ENCODE peak calls at places on chromosomes 11 and 22, in seven cellular contexts. K is choroid plexus epithelial cell, X is progenitor cell of endocrine pancreas, Z is nephron progenitor cell, F is AG09319, Y is Calu3, N is left ventricle myocardium inferior. V is an unnamed sample.
A peak's percentile ranks its signal among the peaks of the same experiment; 100 is the strongest.

GRCh38 chr22:40183029-40183581 is 5.4 kb downstream of the TNRC6B start:
- DNase-seq in K (peak; percentile 93), X (no peak), Z (no peak), F (no peak), Y (no peak), N (no peak), V (no peak)

GRCh38 chr11:82494988-82495432 is 238.7 kb downstream of the FAM181B start:
- DNase-seq in K (no peak), X (no peak), Z (peak; percentile 9), F (no peak), Y (no peak), N (no peak), V (no peak)

GRCh38 chr11:27720277-27720830 is 20.1 kb upstream of the BDNF start:
- DNase-seq in K (peak; percentile 69), X (peak; percentile 74), Z (peak; percentile 90), F (no peak), Y (peak; percentile 67), N (no peak), V (no peak)

GRCh38 chr22:38843201-38843715 is 570 bp downstream of the NPTXR start:
- DNase-seq in K (peak; percentile 79), X (peak; percentile 48), Z (peak; percentile 76), F (no peak), Y (peak; percentile 70), N (peak; percentile 41), V (no peak)

GRCh38 chr22:30933457-30933856 is 35.1 kb downstream of the MORC2 start:
- DNase-seq in K (no peak), X (no peak), Z (no peak), F (no peak), Y (no peak), N (no peak), V (no peak)

GRCh38 chr11:46055371-46055770 is 65.9 kb downstream of the PHF21A start:
- DNase-seq in K (peak; percentile 58), X (no peak), Z (no peak), F (peak; percentile 16), Y (no peak), N (no peak), V (no peak)

GRCh38 chr11:133995066-133995465 is 38.3 kb upstream of the IGSF9B start:
- DNase-seq in K (no peak), X (no peak), Z (no peak), F (no peak), Y (no peak), N (no peak), V (no peak)

GRCh38 chr11:36746886-36747710 is 149.1 kb upstream of the RAG2 start:
- DNase-seq in K (peak; percentile 98), X (peak; percentile 87), Z (peak; percentile 93), F (peak; percentile 82), Y (peak; percentile 91), N (peak; percentile 83), V (no peak)

GRCh38 chr11:130427581-130428211 is 713 bp downstream of the ADAMTS8 start:
- DNase-seq in K (no peak), X (peak; percentile 16), Z (peak; percentile 62), F (no peak), Y (no peak), N (peak; percentile 24), V (no peak)

GRCh38 chr11:3824714-3825472 is 15.9 kb downstream of the RHOG start:
- DNase-seq in K (peak; percentile 62), X (peak; percentile 48), Z (peak; percentile 52), F (no peak), Y (peak; percentile 52), N (peak; percentile 58), V (peak; percentile 55)

GRCh38 chr11:68406318-68407313 is 53.9 kb upstream of the PPP6R3 start:
- DNase-seq in K (no peak), X (no peak), Z (no peak), F (no peak), Y (no peak), N (no peak), V (no peak)

GRCh38 chr11:3177931-3178330 is 12.8 kb upstream of the OSBPL5 start:
- DNase-seq in K (peak; percentile 28), X (no peak), Z (no peak), F (no peak), Y (no peak), N (no peak), V (no peak)

GRCh38 chr22:35476341-35476740 is 64.3 kb upstream of the RASD2 start:
- DNase-seq in K (peak; percentile 58), X (no peak), Z (no peak), F (no peak), Y (no peak), N (no peak), V (no peak)

GRCh38 chr22:27844656-27845602 is 43.4 kb upstream of the MN1 start:
- DNase-seq in K (no peak), X (no peak), Z (no peak), F (no peak), Y (no peak), N (no peak), V (no peak)

GRCh38 chr22:45554040-45554406 is 51.3 kb downstream of the FBLN1 start:
- DNase-seq in K (no peak), X (no peak), Z (no peak), F (no peak), Y (peak; percentile 66), N (no peak), V (no peak)

GRCh38 chr11:65121865-65122696 is at the start of the genes FAU and MRPL49:
- DNase-seq in K (peak; percentile 99), X (peak; percentile 93), Z (peak; percentile 98), F (peak; percentile 88), Y (peak; percentile 99), N (peak; percentile 98), V (peak; percentile 94)

GRCh38 chr22:48745842-48746788 is 1081.6 kb downstream of the BRD1 start:
- DNase-seq in K (no peak), X (peak; percentile 6), Z (no peak), F (no peak), Y (no peak), N (no peak), V (no peak)

GRCh38 chr11:91673705-91674104 is 550.9 kb upstream of the FAT3 start:
- DNase-seq in K (no peak), X (no peak), Z (no peak), F (no peak), Y (no peak), N (no peak), V (no peak)

GRCh38 chr11:102683277-102683676 is 22.3 kb downstream of the MMP27 start:
- DNase-seq in K (no peak), X (no peak), Z (no peak), F (no peak), Y (no peak), N (no peak), V (no peak)

GRCh38 chr11:113906515-113906914 is 1.9 kb downstream of the HTR3B start:
- DNase-seq in K (no peak), X (no peak), Z (no peak), F (no peak), Y (no peak), N (no peak), V (no peak)

GRCh38 chr11:113907155-113907554 is 2.6 kb downstream of the HTR3B start:
- DNase-seq in K (no peak), X (no peak), Z (no peak), F (no peak), Y (no peak), N (no peak), V (no peak)

GRCh38 chr11:113907681-113908080 is 3.1 kb downstream of the HTR3B start:
- DNase-seq in K (no peak), X (no peak), Z (no peak), F (no peak), Y (no peak), N (no peak), V (no peak)

GRCh38 chr11:113904379-113905101 is at the start of gene HTR3B:
- DNase-seq in K (no peak), X (no peak), Z (no peak), F (no peak), Y (no peak), N (no peak), V (no peak)

GRCh38 chr11:113906038-113906437 is 1.4 kb downstream of the HTR3B start:
- DNase-seq in K (peak; percentile 29), X (no peak), Z (peak; percentile 28), F (no peak), Y (no peak), N (no peak), V (no peak)
- TF ChIP-seq CTCF in K (peak; percentile 32), X (peak; percentile 69), Z (no peak), F (no peak), Y (no peak), N (peak; percentile 17), V (no peak)

GRCh38 chr11:14423633-14424032 is 64.7 kb upstream of the RRAS2 start:
- DNase-seq in K (peak; percentile 84), X (no peak), Z (no peak), F (no peak), Y (no peak), N (no peak), V (no peak)

GRCh38 chr11:14422814-14423182 is 63.8 kb upstream of the RRAS2 start:
- DNase-seq in K (peak; percentile 46), X (no peak), Z (no peak), F (no peak), Y (no peak), N (no peak), V (no peak)

GRCh38 chr11:14420223-14420622 is 61.2 kb upstream of the RRAS2 start:
- DNase-seq in K (no peak), X (no peak), Z (no peak), F (no peak), Y (no peak), N (no peak), V (no peak)

GRCh38 chr11:14424096-14424495 is 65.1 kb upstream of the RRAS2 start:
- DNase-seq in K (peak; percentile 77), X (no peak), Z (no peak), F (no peak), Y (no peak), N (no peak), V (no peak)

DNA sequence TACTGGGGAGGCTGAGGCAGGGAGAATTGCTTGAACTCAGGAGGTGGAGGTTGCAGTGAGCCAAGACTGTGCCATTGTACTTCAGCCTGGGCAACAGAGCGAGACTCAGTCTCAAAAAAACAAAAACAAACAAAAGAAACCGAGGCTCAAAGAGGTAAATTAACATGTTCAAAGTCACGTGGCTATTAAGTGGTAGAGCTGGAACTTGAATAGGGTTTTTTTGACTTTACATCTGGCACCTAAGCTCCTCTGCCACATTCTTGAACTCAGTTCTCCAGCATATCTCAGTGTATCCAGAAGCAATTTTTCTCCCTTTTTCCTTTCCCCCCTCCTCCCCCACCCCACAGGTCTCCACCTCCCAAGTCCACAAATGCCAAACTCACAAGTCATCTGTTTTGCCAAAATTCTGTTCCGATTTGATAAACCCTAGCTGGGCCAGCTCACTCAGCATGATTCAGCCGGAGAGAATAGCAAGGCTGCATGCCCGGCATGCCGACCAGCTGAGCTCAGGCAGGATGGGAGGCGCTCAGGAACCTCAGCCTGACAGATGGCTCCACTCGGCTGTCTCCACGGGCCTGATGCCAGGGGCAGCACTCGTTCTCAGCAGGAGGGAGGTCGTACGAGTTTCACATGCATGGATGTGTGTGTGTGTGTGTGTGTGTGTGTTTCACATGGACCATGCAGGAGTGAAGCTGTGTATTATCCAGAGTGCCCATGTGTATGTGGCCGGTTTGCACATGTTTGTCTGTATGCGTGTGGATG is 63.2 kb upstream of the RRAS2 start:
- DNase-seq in K (peak; percentile 100), X (peak; percentile 12), Z (peak; percentile 59), F (peak; percentile 94), Y (peak; percentile 62), N (peak; percentile 88), V (peak; percentile 64)
- TF ChIP-seq CTCF in K (no peak), X (no peak), Z (no peak), F (no peak), Y (no peak), N (no peak), V (no peak)

GRCh38 chr22:37508431-37508963 is 10.7 kb downstream of the CARD10 start:
- DNase-seq in K (no peak), X (no peak), Z (no peak), F (no peak), Y (no peak), N (peak; percentile 44), V (no peak)
- TF ChIP-seq CTCF in K (no peak), X (no peak), Z (no peak), F (no peak), Y (no peak), N (peak; percentile 57), V (no peak)

GRCh38 chr11:19557720-19558140 is 154.9 kb upstream of the NAV2 start:
- DNase-seq in K (peak; percentile 81), X (peak; percentile 81), Z (peak; percentile 93), F (no peak), Y (peak; percentile 87), N (peak; percentile 77), V (peak; percentile 77)
- TF ChIP-seq CTCF in K (peak; percentile 91), X (peak; percentile 91), Z (peak; percentile 85), F (peak; percentile 94), Y (peak; percentile 85), N (peak; percentile 94), V (no peak)